ENCODE peak calls at places on chromosomes 6 and 20, in ten cellular contexts. Y is CD4-positive, alpha-beta memory T cell; E is astrocyte; J is activated CD4-positive, alpha-beta T cell treated with anti-CD3 and anti-CD28 coated beads, Interleukin-2, amount 50 U/mL, for 24 hours; O is sigmoid colon; F is AG10803; G is GM23248; U is nephron progenitor cell; C is pancreas; T is NCI-H524. K is an unnamed sample.

GRCh38 chr6:16669227-16669626 is 92.0 kb downstream of the ATXN1 start:
- DNase-seq in F (peak; percentile 44), C (no peak), U (no peak), Y (peak; percentile 90), O (no peak), E (peak; percentile 80), T (no peak), G (peak; percentile 84), J (peak; percentile 72), K (no peak)

GRCh38 chr6:111597687-111598086 is 8.0 kb downstream of the TRAF3IP2 start:
- DNase-seq in T (no peak), O (peak; percentile 67), C (no peak), Y (no peak), E (no peak), F (no peak), J (no peak), G (no peak), U (no peak), K (no peak)

GRCh38 chr20:32538526-32538918 is 46.6 kb downstream of the NOL4L start:
- DNase-seq in C (no peak), Y (peak; percentile 82), E (no peak), T (peak; percentile 30), F (no peak), G (peak; percentile 51), O (no peak), U (no peak), J (no peak), K (no peak)

GRCh38 chr6:144744720-144745119 is 459.6 kb downstream of the UTRN start:
- DNase-seq in E (no peak), T (peak; percentile 73), U (no peak), O (no peak), F (no peak), J (no peak), G (no peak), C (no peak), Y (no peak), K (no peak)

GRCh38 chr20:38591484-38592410 is 9.9 kb upstream of the ARHGAP40 start:
- DNase-seq in C (no peak), T (no peak), Y (no peak), E (no peak), O (no peak), U (no peak), F (no peak), G (no peak), J (no peak), K (no peak)

GRCh38 chr6:92504509-92504908 is 914.9 kb downstream of the EPHA7 start:
- DNase-seq in C (no peak), T (no peak), G (no peak), E (no peak), Y (no peak), O (no peak), F (no peak), U (no peak), J (no peak), K (no peak)

GRCh38 chr6:54913211-54913610 is 66.6 kb downstream of the FAM83B start:
- DNase-seq in Y (no peak), G (no peak), U (no peak), T (no peak), E (no peak), C (no peak), J (no peak), O (no peak), F (no peak), K (no peak)

GRCh38 chr20:57460781-57461465 is 64.0 kb downstream of the CTCFL start:
- DNase-seq in O (no peak), U (no peak), T (no peak), J (no peak), G (no peak), F (no peak), C (no peak), Y (no peak), E (no peak), K (no peak)

GRCh38 chr6:24910850-24911712 is 24.7 kb downstream of the RIPOR2 start:
- DNase-seq in T (peak; percentile 75), U (peak; percentile 83), O (peak; percentile 81), G (peak; percentile 77), C (peak; percentile 73), Y (peak; percentile 65), E (peak; percentile 47), J (no peak), F (peak; percentile 53), K (no peak)

GRCh38 chr20:19492116-19492515 is 265.9 kb upstream of the RIN2 start:
- DNase-seq in Y (no peak), U (no peak), C (no peak), G (no peak), J (no peak), T (peak; percentile 46), O (no peak), F (no peak), E (no peak), K (no peak)

GRCh38 chr20:1879369-1879768 is 15.8 kb upstream of the SIRPA start:
- DNase-seq in C (no peak), F (no peak), J (no peak), T (no peak), E (no peak), O (no peak), U (no peak), Y (no peak), G (no peak), K (no peak)

GRCh38 chr20:46757754-46758678 is 48.6 kb downstream of the SLC2A10 start:
- DNase-seq in G (peak; percentile 69), T (peak; percentile 78), O (no peak), E (peak; percentile 19), Y (no peak), C (no peak), F (peak; percentile 49), U (peak; percentile 72), J (peak; percentile 40), K (no peak)

GRCh38 chr20:5870462-5871021 is 79.8 kb downstream of the TRMT6 start:
- DNase-seq in G (no peak), C (no peak), U (no peak), T (peak; percentile 63), F (no peak), O (no peak), J (no peak), E (no peak), Y (no peak), K (no peak)

GRCh38 chr6:57159127-57159526 is 13.0 kb upstream of the BAG2 start:
- DNase-seq in C (no peak), J (no peak), E (no peak), U (no peak), F (no peak), T (no peak), G (no peak), O (no peak), Y (no peak), K (no peak)

GRCh38 chr20:63060057-63060991 is 53.6 kb upstream of the BHLHE23 start:
- DNase-seq in F (peak; percentile 46), C (no peak), T (peak; percentile 87), E (peak; percentile 45), O (peak; percentile 53), Y (no peak), J (no peak), U (no peak), G (peak; percentile 60), K (no peak)

GRCh38 chr6:9292975-9293374 is 857.6 kb upstream of the SLC35B3 start:
- DNase-seq in C (no peak), U (no peak), F (peak; percentile 3), G (no peak), E (peak; percentile 80), Y (no peak), J (no peak), T (no peak), O (no peak), K (no peak)